ENCODE peak calls at places on chromosomes 1 and 21, in ten cellular contexts. Z is left lung, L is HFF-Myc, D is esophagus squamous epithelium, S is upper lobe of right lung, M is neural progenitor cell, H is IMR-90, P is fibroblast of mammary gland, K is stomach, A is cardiac muscle cell. V is an unnamed sample.

GRCh38 chr1:41690331-41690730 is 205.8 kb upstream of the EDN2 start:
- DNase-seq in Z (no peak), L (no peak), D (no peak), S (peak), M (no peak), H (no peak), P (no peak), K (no peak), A (no peak), V (peak)

GRCh38 chr21:41993744-41994143 is 16.4 kb downstream of the ZBTB21 start:
- DNase-seq in Z (no peak), L (peak), D (no peak), S (no peak), M (no peak), H (peak), P (peak), K (no peak), A (no peak), V (no peak)

GRCh38 chr1:47782414-47783165 is 214.6 kb downstream of the TRABD2B start:
- DNase-seq in Z (peak), L (no peak), D (no peak), S (no peak), M (no peak), H (no peak), P (peak), K (no peak), A (no peak), V (no peak)

GRCh38 chr1:31183927-31184554 is 55.6 kb downstream of the NKAIN1 start:
- DNase-seq in Z (no peak), L (no peak), D (no peak), S (no peak), M (peak), H (peak), P (peak), K (peak), A (peak), V (no peak)

GRCh38 chr1:84430519-84430918 is 32.2 kb downstream of the DNASE2B start:
- DNase-seq in Z (no peak), L (no peak), D (no peak), S (no peak), M (no peak), H (no peak), P (no peak), K (no peak), A (no peak), V (no peak)

GRCh38 chr1:109918671-109919070 is 8.0 kb downstream of the CSF1 start:
- DNase-seq in Z (no peak), L (no peak), D (no peak), S (no peak), M (no peak), H (no peak), P (no peak), K (no peak), A (no peak), V (no peak)

GRCh38 chr1:183227963-183228649 is 42.0 kb downstream of the LAMC2 start:
- DNase-seq in Z (no peak), L (no peak), D (no peak), S (no peak), M (peak), H (peak), P (peak), K (peak), A (peak), V (no peak)

GRCh38 chr1:182301467-182302198 is 90.0 kb downstream of the GLUL start:
- DNase-seq in Z (no peak), L (no peak), D (no peak), S (no peak), M (peak), H (peak), P (peak), K (peak), A (peak), V (no peak)

GRCh38 chr1:180560868-180561600 is 2.3 kb downstream of the OVAAL start:
- DNase-seq in Z (no peak), L (no peak), D (no peak), S (no peak), M (no peak), H (peak), P (no peak), K (no peak), A (peak), V (no peak)

GRCh38 chr1:88973520-88974137 is 18.8 kb downstream of the KYAT3 start:
- DNase-seq in Z (no peak), L (no peak), D (no peak), S (no peak), M (peak), H (peak), P (peak), K (no peak), A (no peak), V (no peak)

GRCh38 chr1:216422821-216423529 is at the start of gene USH2A:
- DNase-seq in Z (no peak), L (no peak), D (no peak), S (no peak), M (peak), H (no peak), P (no peak), K (no peak), A (peak), V (no peak)

GRCh38 chr1:178946416-178946815 is 75.5 kb upstream of the ANGPTL1 start:
- DNase-seq in Z (no peak), L (no peak), D (no peak), S (no peak), M (no peak), H (no peak), P (no peak), K (no peak), A (no peak), V (no peak)

GRCh38 chr1:116334868-116335649 is 38.0 kb upstream of the ATP1A1 start:
- DNase-seq in Z (no peak), L (no peak), D (no peak), S (no peak), M (no peak), H (peak), P (peak), K (no peak), A (peak), V (no peak)

GRCh38 chr1:62436039-62436465 is 797 bp upstream of the USP1 start:
- DNase-seq in Z (peak), L (peak), D (no peak), S (peak), M (no peak), H (no peak), P (no peak), K (peak), A (no peak), V (no peak)

GRCh38 chr1:224223819-224224714 is 41.0 kb downstream of the DEGS1 start:
- DNase-seq in Z (no peak), L (peak), D (no peak), S (no peak), M (no peak), H (peak), P (peak), K (no peak), A (peak), V (no peak)

GRCh38 chr1:31524196-31524967 is 51.9 kb upstream of the TINAGL1 start:
- DNase-seq in Z (no peak), L (no peak), D (no peak), S (peak), M (no peak), H (no peak), P (no peak), K (no peak), A (no peak), V (no peak)

GRCh38 chr1:235018161-235018560 is 110.5 kb downstream of the TOMM20 start:
- DNase-seq in Z (no peak), L (peak), D (no peak), S (no peak), M (no peak), H (peak), P (peak), K (no peak), A (no peak), V (peak)

DNA sequence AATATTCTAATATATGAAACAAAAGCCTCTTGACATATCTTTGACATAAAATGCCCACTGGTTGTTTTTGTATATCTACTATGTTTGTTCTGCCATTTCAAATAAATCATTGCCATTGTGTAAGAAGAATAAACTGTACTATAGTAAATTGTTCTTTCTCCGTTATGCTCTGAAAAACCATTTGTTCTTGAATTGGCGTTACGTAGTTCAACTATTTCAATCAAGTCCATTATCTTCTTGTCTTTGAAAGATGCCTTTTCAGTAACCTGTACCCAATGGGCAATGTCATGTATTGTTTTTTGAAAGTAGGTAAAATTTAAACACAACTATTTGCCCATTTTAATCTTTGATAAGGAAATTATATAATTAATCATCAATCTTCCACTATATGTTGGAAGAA is 294.7 kb downstream of the PTPRC start:
- DNase-seq in Z (no peak), L (no peak), D (no peak), S (no peak), M (no peak), H (no peak), P (no peak), K (no peak), A (no peak), V (no peak)
- H3K4me3 ChIP-seq in Z (peak), L (peak), D (no peak), S (peak), M (no peak), H (peak), P (no peak), K (no peak), A (no peak), V (no peak)

GRCh38 chr21:44966135-44967081 is 26.6 kb downstream of the SLX9 start:
- DNase-seq in Z (peak), L (no peak), D (no peak), S (no peak), M (no peak), H (no peak), P (no peak), K (no peak), A (no peak), V (no peak)
- H3K4me3 ChIP-seq in Z (no peak), L (no peak), D (no peak), S (no peak), M (no peak), H (no peak), P (no peak), K (no peak), A (no peak), V (no peak)

GRCh38 chr21:38809170-38809878 is 3.6 kb downstream of the ETS2 start:
- DNase-seq in Z (no peak), L (no peak), D (no peak), S (no peak), M (no peak), H (no peak), P (no peak), K (no peak), A (no peak), V (no peak)
- H3K4me3 ChIP-seq in Z (peak), L (no peak), D (peak), S (peak), M (no peak), H (no peak), P (no peak), K (peak), A (no peak), V (peak)

DNA sequence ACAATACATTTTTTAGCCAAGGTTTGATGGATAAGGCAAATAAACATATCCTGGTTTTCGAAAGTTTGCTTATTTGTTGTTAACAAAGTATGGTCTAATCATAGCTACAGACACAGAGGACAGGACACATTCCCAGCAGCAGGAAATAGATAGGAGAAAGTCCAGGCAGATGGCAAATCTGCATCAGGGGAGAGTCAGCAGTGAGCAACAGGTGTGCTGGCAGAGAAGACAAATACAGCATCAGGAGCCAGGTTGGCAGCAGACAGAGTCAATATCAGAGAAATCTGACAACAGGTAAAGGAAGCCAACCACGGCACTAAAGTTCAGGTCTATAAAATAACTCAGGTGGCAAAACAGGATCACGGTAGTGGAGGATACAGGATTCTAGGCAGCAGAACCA is 210.7 kb upstream of the PTBP2 start:
- DNase-seq in Z (no peak), L (no peak), D (no peak), S (no peak), M (no peak), H (no peak), P (no peak), K (no peak), A (no peak), V (no peak)
- H3K4me3 ChIP-seq in Z (no peak), L (no peak), D (no peak), S (no peak), M (no peak), H (no peak), P (no peak), K (no peak), A (no peak), V (no peak)